ENCODE peak calls at places on chromosomes 3 and 15, in eight cellular contexts. M is fibroblast of the aortic adventitia, D is nephron progenitor cell, Y is ovary, Z is fibroblast of pulmonary artery, L is OCI-LY7, G is RWPE1, X is Caco-2. U is an unnamed sample.

GRCh38 chr3:190130037-190130436 is 9.3 kb upstream of the P3H2 start:
- DNase-seq in Z (no peak), D (no peak), X (no peak), L (no peak), M (no peak), G (no peak), Y (no peak), U (no peak)

GRCh38 chr3:76497636-76498035 is 542.3 kb upstream of the ROBO2 start:
- DNase-seq in Y (no peak), Z (peak; percentile 6), L (no peak), D (peak; percentile 5), G (peak; percentile 22), M (no peak), X (peak; percentile 31), U (no peak)

GRCh38 chr3:183265157-183265642 is 12.1 kb downstream of the B3GNT5 start:
- DNase-seq in D (peak; percentile 36), X (no peak), Y (no peak), G (no peak), M (no peak), L (no peak), Z (peak; percentile 82), U (no peak)

GRCh38 chr3:46699846-46700523 is 1.2 kb upstream of the TMIE start:
- DNase-seq in Y (no peak), X (no peak), M (no peak), G (no peak), L (no peak), D (no peak), Z (no peak), U (no peak)

GRCh38 chr3:66149269-66149668 is 71.5 kb upstream of the SLC25A26 start:
- DNase-seq in Z (no peak), G (no peak), L (no peak), Y (no peak), X (no peak), D (no peak), M (no peak), U (no peak)

GRCh38 chr15:88635343-88635742 is 3.5 kb upstream of the ISG20 start:
- DNase-seq in Y (no peak), X (no peak), L (peak; percentile 86), G (no peak), D (no peak), M (no peak), Z (peak; percentile 38), U (no peak)

GRCh38 chr3:7709383-7710082 is 792.1 kb upstream of the LMCD1 start:
- DNase-seq in M (no peak), L (no peak), D (no peak), G (no peak), Y (no peak), X (no peak), Z (peak; percentile 61), U (no peak)

GRCh38 chr15:24848050-24848449 is 106.7 kb upstream of the SNRPN start:
- DNase-seq in X (no peak), M (peak; percentile 28), L (no peak), D (peak; percentile 51), G (no peak), Y (peak; percentile 35), Z (peak; percentile 44), U (no peak)

GRCh38 chr15:90259524-90259923 is 5.9 kb upstream of the NGRN start:
- DNase-seq in G (no peak), Y (no peak), M (no peak), X (no peak), Z (no peak), L (no peak), D (no peak), U (peak; percentile 40)

GRCh38 chr3:136862611-136862951 is 573 bp downstream of the NCK1 start:
- DNase-seq in D (no peak), Y (peak; percentile 72), Z (peak; percentile 77), X (peak; percentile 80), G (peak; percentile 59), L (peak; percentile 68), M (peak; percentile 59), U (peak; percentile 64)

GRCh38 chr3:19149388-19149787 is 1.1 kb downstream of the KCNH8 start:
- DNase-seq in Y (no peak), M (peak; percentile 12), D (peak; percentile 70), Z (peak; percentile 52), X (peak; percentile 42), G (no peak), L (peak; percentile 44), U (peak; percentile 12)

GRCh38 chr3:38168151-38168987 is 3.0 kb downstream of the OXSR1 start:
- DNase-seq in Y (no peak), M (peak; percentile 61), G (peak; percentile 26), D (no peak), L (no peak), X (no peak), Z (peak; percentile 50), U (no peak)

GRCh38 chr3:119681279-119681678 is 4.1 kb upstream of the COX17 start:
- DNase-seq in X (peak; percentile 34), M (peak; percentile 82), Z (peak; percentile 72), G (peak; percentile 41), L (peak; percentile 63), D (no peak), Y (no peak), U (peak; percentile 38)

GRCh38 chr3:71219744-71220638 is 363.5 kb downstream of the FOXP1 start:
- DNase-seq in L (no peak), M (no peak), X (no peak), Y (no peak), G (no peak), Z (no peak), D (no peak), U (peak; percentile 59)

GRCh38 chr15:89419370-89419984 is 76.9 kb downstream of the RHCG start:
- DNase-seq in D (peak; percentile 96), G (peak; percentile 62), Z (peak; percentile 52), Y (peak; percentile 30), M (peak; percentile 36), L (peak; percentile 14), X (peak; percentile 77), U (no peak)

GRCh38 chr15:79192462-79193036 is 90.0 kb upstream of the ANKRD34C start:
- DNase-seq in X (no peak), M (no peak), Z (no peak), G (no peak), D (no peak), L (no peak), Y (no peak), U (no peak)

GRCh38 chr3:30630238-30631030 is 24.0 kb downstream of the TGFBR2 start:
- DNase-seq in D (no peak), G (no peak), L (no peak), M (peak; percentile 39), X (no peak), Y (no peak), Z (no peak), U (no peak)

GRCh38 chr3:30628188-30628930 is 22.0 kb downstream of the TGFBR2 start:
- DNase-seq in M (no peak), L (no peak), Z (no peak), G (no peak), Y (no peak), D (no peak), X (no peak), U (no peak)

GRCh38 chr3:30631237-30631961 is 25.0 kb downstream of the TGFBR2 start:
- DNase-seq in M (no peak), Y (no peak), D (no peak), G (peak; percentile 38), X (no peak), Z (peak; percentile 55), L (peak; percentile 51), U (no peak)

GRCh38 chr3:30629736-30630135 is 23.3 kb downstream of the TGFBR2 start:
- DNase-seq in M (no peak), Z (no peak), L (no peak), Y (no peak), G (no peak), D (no peak), X (no peak), U (no peak)

DNA sequence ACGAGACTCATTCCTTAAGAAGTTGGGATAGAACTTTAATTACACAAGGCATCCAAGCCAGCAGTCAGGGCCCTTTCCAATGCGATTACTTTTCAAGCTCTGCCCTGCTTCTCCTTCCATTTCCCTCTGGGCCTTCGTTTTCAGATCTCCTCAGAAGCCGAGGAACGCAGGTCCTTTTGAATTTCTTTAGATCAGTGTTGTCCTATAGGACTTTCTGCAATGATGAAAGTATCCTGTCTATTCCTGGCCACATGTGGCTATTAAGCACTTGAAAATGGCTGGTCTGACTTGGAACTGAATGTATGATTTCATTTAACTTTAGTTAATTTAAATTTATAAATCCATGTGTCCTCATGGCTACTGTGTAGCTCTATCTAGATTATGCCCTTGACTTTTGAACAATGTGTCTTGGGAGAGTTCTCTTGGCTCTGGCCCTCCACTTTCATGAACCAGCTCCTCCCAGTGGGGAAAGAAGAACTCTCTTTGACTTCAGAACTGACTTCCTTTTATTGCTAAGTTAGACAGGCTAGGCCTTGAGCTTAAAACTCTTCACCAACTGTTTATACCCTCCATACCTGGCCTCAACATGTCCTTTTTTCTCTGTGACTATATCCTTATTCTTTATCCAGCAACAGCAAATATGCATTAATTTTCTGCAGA is 22.7 kb downstream of the TGFBR2 start:
- DNase-seq in Z (peak; percentile 53), G (no peak), X (peak; percentile 27), L (peak; percentile 75), Y (no peak), M (peak; percentile 49), D (no peak), U (no peak)
- TF ChIP-seq CTCF in Z (peak; percentile 42), G (no peak), X (peak; percentile 11), L (peak; percentile 81), Y (no peak), M (peak; percentile 29), D (no peak), U (peak; percentile 18)

GRCh38 chr15:82146990-82147461 is 101.2 kb upstream of the MEX3B start:
- DNase-seq in L (no peak), M (peak; percentile 83), G (peak; percentile 86), D (no peak), Z (peak; percentile 81), Y (no peak), X (no peak), U (no peak)
- TF ChIP-seq CTCF in L (no peak), M (no peak), G (no peak), D (no peak), Z (no peak), Y (no peak), X (no peak), U (no peak)

DNA sequence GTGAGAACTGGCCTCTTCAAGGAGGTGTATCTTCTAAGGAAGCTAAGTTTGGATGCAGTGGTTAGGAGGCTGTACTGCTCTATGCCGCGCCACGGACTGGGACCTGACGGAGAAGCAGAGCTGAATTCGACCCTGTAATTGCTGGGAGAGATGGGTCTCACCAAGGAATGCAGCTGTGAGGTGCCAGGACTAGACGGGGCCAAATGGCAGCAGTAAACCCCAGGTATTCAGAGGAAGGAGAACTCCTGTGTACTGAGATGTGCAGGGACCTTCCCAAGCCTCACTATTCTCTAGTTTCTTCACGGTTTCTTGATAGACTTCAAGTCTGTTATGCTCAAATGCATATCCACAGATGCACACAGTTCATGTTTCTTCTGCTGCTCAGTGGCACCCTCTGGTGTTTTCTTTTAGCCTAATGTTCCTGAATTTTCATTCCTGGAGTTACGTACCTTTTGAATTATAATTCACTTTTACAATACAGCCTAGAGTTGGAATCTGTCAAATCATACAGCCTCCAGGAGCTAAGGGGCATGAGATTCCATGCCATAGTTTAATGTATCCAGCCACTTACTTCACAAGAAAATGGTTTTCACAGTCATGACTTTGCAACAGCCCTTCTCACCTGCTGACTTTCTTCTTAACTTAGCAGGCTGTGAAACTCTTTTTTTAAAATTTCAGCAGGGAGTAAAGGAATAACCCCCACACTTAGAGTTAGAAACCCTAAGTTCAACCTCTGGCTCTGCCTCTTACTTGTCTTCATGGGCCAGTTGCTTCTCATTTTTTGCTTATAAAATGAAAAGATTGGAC is 61.8 kb downstream of the GLDN start:
- DNase-seq in L (peak; percentile 4), M (peak; percentile 74), X (peak; percentile 23), D (peak; percentile 38), Y (no peak), G (no peak), Z (peak; percentile 69), U (no peak)
- TF ChIP-seq CTCF in L (peak; percentile 76), M (peak; percentile 81), X (peak; percentile 43), D (peak; percentile 73), Y (peak; percentile 60), G (peak; percentile 52), Z (peak; percentile 83), U (peak; percentile 51)

GRCh38 chr15:66085128-66085527 is 168.4 kb downstream of the MEGF11 start:
- DNase-seq in X (peak; percentile 55), M (no peak), G (no peak), L (peak; percentile 48), Y (no peak), D (no peak), Z (no peak), U (no peak)
- TF ChIP-seq CTCF in X (peak; percentile 48), M (no peak), G (no peak), L (peak; percentile 73), Y (no peak), D (peak; percentile 9), Z (no peak), U (peak; percentile 24)